ENCODE peak calls at places on chromosomes 6 and 20, in five cellular contexts. B is H54, Q is GM12891, G is esophagus squamous epithelium, K is HepG2. N is an unnamed sample.

GRCh38 chr20:9185511-9185910 is 116.6 kb downstream of the PLCB4 start:
- DNase-seq in B (no peak), Q (no peak), G (no peak), K (no peak), N (no peak)

GRCh38 chr6:24666097-24666615 is 543 bp downstream of the TDP2 start:
- DNase-seq in B (peak), Q (no peak), G (no peak), K (no peak), N (peak)

GRCh38 chr20:45997187-45997586 is 11.5 kb upstream of the MMP9 start:
- DNase-seq in B (no peak), Q (no peak), G (no peak), K (no peak), N (peak)

GRCh38 chr6:110039996-110040383 is 61.9 kb downstream of the GPR6 start:
- DNase-seq in B (no peak), Q (no peak), G (no peak), K (no peak), N (no peak)

GRCh38 chr20:22447448-22447778 is 137.0 kb downstream of the FOXA2 start:
- DNase-seq in B (no peak), Q (no peak), G (no peak), K (no peak), N (no peak)

GRCh38 chr6:118320652-118321051 is 227.4 kb upstream of the PLN start:
- DNase-seq in B (no peak), Q (no peak), G (no peak), K (no peak), N (no peak)

GRCh38 chr6:13355043-13355945 is 27.0 kb upstream of the TBC1D7 start:
- DNase-seq in B (peak), Q (no peak), G (no peak), K (peak), N (no peak)

GRCh38 chr6:85483041-85483700 is 33.3 kb downstream of the NT5E start:
- DNase-seq in B (peak), Q (peak), G (no peak), K (peak), N (peak)

GRCh38 chr20:49570828-49571552 is 3.1 kb upstream of the PTGIS start:
- DNase-seq in B (no peak), Q (no peak), G (no peak), K (no peak), N (peak)

GRCh38 chr6:46734867-46735719 is at the start of gene PLA2G7:
- DNase-seq in B (no peak), Q (peak), G (no peak), K (no peak), N (peak)

GRCh38 chr6:64013061-64013410 is 377.4 kb downstream of the PHF3 start:
- DNase-seq in B (no peak), Q (no peak), G (no peak), K (no peak), N (no peak)

GRCh38 chr6:161418458-161418945 is 144.6 kb upstream of the AGPAT4 start:
- DNase-seq in B (no peak), Q (peak), G (no peak), K (peak), N (no peak)

GRCh38 chr6:85078071-85078470 is 313.7 kb upstream of the TBX18 start:
- DNase-seq in B (peak), Q (no peak), G (no peak), K (peak), N (no peak)

GRCh38 chr6:23661549-23661948 is 464.5 kb upstream of the NRSN1 start:
- DNase-seq in B (no peak), Q (no peak), G (no peak), K (no peak), N (no peak)

GRCh38 chr6:36268478-36269248 is 1.2 kb upstream of the PNPLA1 start:
- DNase-seq in B (no peak), Q (no peak), G (no peak), K (no peak), N (no peak)

GRCh38 chr6:24924956-24925355 is 10.8 kb downstream of the RIPOR2 start:
- DNase-seq in B (no peak), Q (no peak), G (no peak), K (no peak), N (no peak)

GRCh38 chr20:48633620-48634257 is 194.1 kb downstream of the PREX1 start:
- DNase-seq in B (no peak), Q (no peak), G (no peak), K (no peak), N (no peak)

DNA sequence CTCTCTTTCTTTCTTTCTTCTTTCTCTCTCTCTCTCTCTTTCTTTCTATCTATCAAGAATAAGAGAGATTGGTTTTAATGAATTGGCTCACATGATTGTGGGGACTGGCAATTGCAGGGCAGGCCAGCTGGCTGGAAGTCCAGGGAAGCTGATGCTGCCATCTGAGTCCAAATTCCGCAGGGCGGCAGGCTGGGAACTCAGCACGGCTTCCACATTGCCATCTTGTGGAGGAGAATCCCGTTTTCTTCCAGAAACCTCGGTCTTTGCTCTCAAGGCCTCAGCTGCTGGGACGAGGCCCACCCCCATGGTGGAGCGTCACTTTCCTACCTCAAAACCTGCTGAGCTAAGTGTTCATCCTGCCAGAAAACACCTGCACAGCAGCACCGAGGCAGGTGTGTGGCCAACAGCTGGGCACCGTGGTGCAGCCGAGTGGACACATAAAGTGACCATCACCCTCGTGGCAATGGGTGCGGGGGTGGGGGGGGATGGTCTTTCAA is 58.8 kb upstream of the SLCO4A1 start:
- DNase-seq in B (no peak), Q (no peak), G (no peak), K (no peak), N (peak)
- TF ChIP-seq POLR2A in B (no peak), Q (no peak), G (no peak), K (no peak), N (no peak)

GRCh38 chr6:53585208-53585903 is 40.5 kb upstream of the GCLC start:
- DNase-seq in B (no peak), Q (no peak), G (no peak), K (no peak), N (no peak)
- TF ChIP-seq POLR2A in B (no peak), Q (no peak), G (no peak), K (no peak), N (no peak)

GRCh38 chr20:59144179-59144830 is 19.3 kb upstream of the ZNF831 start:
- DNase-seq in B (no peak), Q (no peak), G (no peak), K (no peak), N (no peak)
- TF ChIP-seq POLR2A in B (no peak), Q (no peak), G (no peak), K (no peak), N (no peak)

GRCh38 chr6:33315753-33316602 is 1.6 kb downstream of the ZBTB22 start:
- DNase-seq in B (no peak), Q (no peak), G (no peak), K (no peak), N (peak)

GRCh38 chr6:33317418-33317667 is 201 bp downstream of the ZBTB22 start:
- DNase-seq in B (peak), Q (no peak), G (no peak), K (no peak), N (no peak)

GRCh38 chr6:33316603-33317417 is 734 bp downstream of the ZBTB22 start:
- DNase-seq in B (no peak), Q (no peak), G (no peak), K (no peak), N (peak)

GRCh38 chr6:33318426-33319073 is 1.0 kb upstream of the ZBTB22 start:
- DNase-seq in B (no peak), Q (no peak), G (no peak), K (no peak), N (no peak)

DNA sequence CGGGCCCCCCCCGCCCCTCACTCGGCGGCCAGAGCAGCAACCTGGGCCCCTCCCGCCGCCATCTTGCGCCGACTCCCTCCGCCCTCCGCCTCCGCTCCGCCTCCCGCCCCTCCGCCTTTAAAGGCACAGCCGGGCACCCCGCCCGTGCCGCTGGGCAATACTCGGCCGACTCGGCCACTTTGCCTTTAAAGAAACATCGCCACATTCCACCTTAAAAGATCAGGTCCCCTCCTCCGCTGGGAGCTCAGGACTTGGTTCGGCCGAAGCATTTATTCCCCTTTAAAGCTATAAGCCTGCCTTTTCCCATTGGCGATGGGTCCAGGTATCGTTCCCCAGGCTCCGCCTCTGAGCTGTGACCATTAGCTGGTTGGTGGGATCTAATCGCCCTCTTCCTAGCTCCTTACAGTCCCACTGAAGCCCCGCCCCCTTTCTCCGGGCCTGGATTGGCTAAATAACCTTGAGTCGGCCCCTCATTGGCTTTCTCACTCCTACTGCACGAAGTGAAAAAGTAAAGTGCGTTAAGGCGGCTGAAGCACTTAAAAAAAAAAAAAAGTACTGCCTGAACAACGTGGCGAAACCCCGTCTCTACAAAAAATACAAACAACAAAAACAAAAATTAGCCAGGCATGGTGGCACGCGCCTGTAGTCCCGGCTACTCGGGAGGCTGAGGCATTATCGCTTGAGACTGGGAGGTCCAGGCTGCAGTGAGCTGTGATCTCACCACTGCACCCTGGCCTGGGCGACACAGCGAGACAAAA is at the start of gene ZBTB22:
- DNase-seq in B (peak), Q (peak), G (peak), K (peak), N (peak)
- TF ChIP-seq POLR2A in B (no peak), Q (peak), G (no peak), K (no peak), N (no peak)

DNA sequence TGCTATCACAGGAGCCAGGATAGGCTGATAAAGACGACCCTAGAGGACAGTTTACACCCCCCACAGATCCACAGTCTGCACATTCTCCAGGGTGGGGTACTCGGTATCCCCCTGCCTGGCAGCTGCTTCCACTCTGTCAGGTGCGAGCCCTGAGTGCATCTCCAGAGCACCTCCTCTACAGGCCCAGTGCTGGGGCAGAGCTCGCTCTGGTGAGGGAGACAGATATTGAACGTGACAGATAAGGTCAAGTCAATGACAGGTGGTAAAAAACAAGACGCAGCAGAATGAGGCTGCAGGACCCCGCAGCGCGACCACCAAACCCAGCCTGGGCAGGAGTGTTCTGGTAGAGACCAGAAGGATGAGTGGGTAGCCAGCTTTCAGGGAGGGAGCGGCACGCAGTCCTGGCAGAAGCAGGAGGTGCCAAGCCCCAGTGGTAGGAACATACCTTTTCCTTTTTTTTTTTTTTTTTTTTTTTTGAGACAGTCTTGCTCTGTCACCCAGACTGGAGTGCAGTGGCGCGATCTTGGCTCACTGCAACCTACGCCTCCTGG is 12.4 kb upstream of the MYL9 start:
- DNase-seq in B (no peak), Q (no peak), G (no peak), K (no peak), N (no peak)
- TF ChIP-seq POLR2A in B (no peak), Q (no peak), G (no peak), K (no peak), N (no peak)

GRCh38 chr6:30616811-30617564 is at the start of gene PPP1R10:
- DNase-seq in B (peak), Q (peak), G (peak), K (peak), N (peak)

GRCh38 chr6:30619561-30619960 is 1.9 kb downstream of the MRPS18B start:
- DNase-seq in B (no peak), Q (no peak), G (no peak), K (no peak), N (no peak)

GRCh38 chr6:30615958-30616810 is 859 bp downstream of the PPP1R10 start:
- DNase-seq in B (no peak), Q (no peak), G (no peak), K (peak), N (peak)

GRCh38 chr6:30618270-30618787 is 689 bp downstream of the MRPS18B start:
- DNase-seq in B (no peak), Q (no peak), G (no peak), K (peak), N (peak)

DNA sequence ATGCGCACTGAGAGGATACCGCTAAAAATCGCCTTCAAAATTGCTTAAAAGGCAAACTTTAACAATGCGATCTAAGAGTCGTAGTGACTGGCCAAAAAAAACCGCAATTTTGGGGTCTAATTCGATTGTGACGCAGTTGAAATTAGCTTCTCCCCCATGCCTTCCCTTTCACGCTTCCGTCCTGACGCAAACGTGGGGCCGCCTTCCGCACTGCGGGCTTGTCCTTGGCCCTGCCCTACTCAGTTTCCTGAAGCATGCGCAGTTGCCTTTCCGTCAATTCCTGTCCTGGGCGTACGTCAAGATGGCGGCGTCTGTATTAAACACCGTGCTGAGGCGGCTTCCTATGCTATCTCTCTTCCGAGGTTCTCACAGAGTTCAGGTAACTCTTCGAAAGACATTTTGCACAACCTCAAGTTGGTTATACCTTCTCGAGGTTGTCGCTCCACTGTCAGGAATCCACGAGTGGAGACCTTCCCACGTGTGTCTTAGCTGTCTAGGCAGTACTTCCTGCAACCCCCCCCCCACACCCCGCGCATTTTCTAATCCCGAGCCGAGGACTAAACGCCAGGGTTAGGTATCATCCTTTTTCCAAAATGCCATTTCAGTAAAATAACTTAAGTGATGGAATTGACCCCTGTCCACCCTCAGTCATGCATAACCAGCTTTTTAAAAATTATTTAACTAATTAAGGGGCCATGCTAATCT is at the start of gene MRPS18B:
- DNase-seq in B (peak), Q (peak), G (peak), K (peak), N (peak)
- TF ChIP-seq POLR2A in B (peak), Q (peak), G (peak), K (peak), N (peak)

DNA sequence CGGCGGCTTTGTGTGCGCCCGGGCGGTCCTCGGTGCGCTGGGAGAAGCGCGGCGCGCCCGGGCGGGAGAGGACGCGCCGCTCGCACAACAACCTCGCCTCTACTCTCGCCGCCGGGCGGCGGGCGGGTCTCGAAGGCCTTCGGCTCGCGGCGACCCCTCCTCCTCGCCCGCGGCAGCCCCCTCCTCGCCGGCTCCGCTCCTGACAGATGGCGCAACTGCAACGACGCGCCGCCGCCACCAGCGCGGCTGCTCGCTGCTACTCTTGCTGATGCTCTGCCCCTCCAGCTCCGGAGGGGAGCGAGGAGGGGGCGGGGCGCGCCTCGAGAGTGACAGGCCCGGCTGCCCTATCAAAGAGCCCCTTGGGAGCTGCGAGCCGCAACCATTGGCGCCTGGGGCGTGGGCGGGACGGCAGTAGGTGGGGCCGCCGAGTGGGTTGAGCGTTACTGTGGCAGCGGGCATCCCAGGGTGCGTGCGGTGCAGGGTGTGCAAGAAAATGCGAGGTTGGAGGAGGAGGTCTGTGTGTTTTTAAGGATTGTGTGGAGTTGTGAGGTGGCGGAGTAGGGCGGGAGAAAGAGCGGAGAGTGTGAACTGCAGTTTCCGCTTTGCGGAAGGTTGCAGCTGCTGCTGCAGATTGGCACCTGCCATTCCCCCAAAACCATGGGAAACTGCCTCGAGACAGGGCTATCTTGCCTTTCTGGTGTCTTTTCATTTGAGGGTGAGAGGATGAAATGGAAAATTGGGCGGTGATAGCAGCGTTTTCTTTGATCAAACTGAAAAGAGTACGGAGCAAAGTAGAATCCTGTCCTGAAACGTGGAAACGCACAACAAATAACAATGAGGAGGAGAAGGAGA is at the start of gene FYN:
- DNase-seq in B (peak), Q (peak), G (peak), K (peak), N (peak)
- TF ChIP-seq POLR2A in B (peak), Q (no peak), G (peak), K (no peak), N (peak)

N was measured in sigmoid colon.